ENCODE peak calls at places on chromosomes 16 and 17, in five cellular contexts. E is neuronal stem cell, U is IMR-90, Z is H1, W is mesenchymal stem cell. Q is an unnamed sample.

GRCh38 chr17:70098030-70098429 is 23.0 kb downstream of the KCNJ16 start:
- DNase-seq in E (no peak), U (no peak), Z (no peak), W (no peak), Q (no peak)

GRCh38 chr16:87692756-87693155 is 73.0 kb downstream of the KLHDC4 start:
- DNase-seq in E (no peak), U (no peak), Z (no peak), W (no peak), Q (no peak)

GRCh38 chr16:81574168-81574567 is 129.6 kb downstream of the CMIP start:
- DNase-seq in E (no peak), U (no peak), Z (no peak), W (no peak), Q (no peak)

GRCh38 chr17:1412185-1413110 is 12.4 kb upstream of the YWHAE start:
- DNase-seq in E (no peak), U (no peak), Z (no peak), W (no peak), Q (peak; percentile 28)

GRCh38 chr17:14098246-14098645 is 28.9 kb downstream of the COX10 start:
- DNase-seq in E (no peak), U (no peak), Z (no peak), W (peak; percentile 18), Q (peak; percentile 91)

GRCh38 chr16:61968242-61968978 is 67.8 kb downstream of the CDH8 start:
- DNase-seq in E (no peak), U (no peak), Z (no peak), W (no peak), Q (no peak)

GRCh38 chr16:46573008-46573833 is 48.0 kb downstream of the SHCBP1 start:
- DNase-seq in E (no peak), U (peak; percentile 52), Z (no peak), W (peak; percentile 75), Q (peak; percentile 89)

GRCh38 chr17:56690441-56691291 is 97.2 kb downstream of the NOG start:
- DNase-seq in E (no peak), U (no peak), Z (no peak), W (no peak), Q (peak; percentile 83)

GRCh38 chr16:10039220-10040096 is 142.8 kb downstream of the GRIN2A start:
- DNase-seq in E (peak; percentile 67), U (no peak), Z (no peak), W (peak; percentile 16), Q (no peak)

GRCh38 chr17:48470388-48471034 is 40.5 kb upstream of the SKAP1 start:
- DNase-seq in E (no peak), U (peak; percentile 62), Z (no peak), W (peak; percentile 78), Q (peak; percentile 65)

GRCh38 chr16:47523342-47524006 is 62.3 kb downstream of the PHKB start:
- DNase-seq in E (no peak), U (no peak), Z (no peak), W (no peak), Q (no peak)

GRCh38 chr17:40316571-40317344 is 7.8 kb downstream of the RARA start:
- DNase-seq in E (no peak), U (peak; percentile 75), Z (no peak), W (peak; percentile 86), Q (peak; percentile 68)

GRCh38 chr16:51067352-51067751 is 83.7 kb downstream of the SALL1 start:
- DNase-seq in E (no peak), U (no peak), Z (no peak), W (no peak), Q (no peak)

GRCh38 chr16:66386629-66387622 is 20.4 kb downstream of the CDH5 start:
- DNase-seq in E (no peak), U (no peak), Z (no peak), W (no peak), Q (no peak)

GRCh38 chr17:21373696-21374454 is 2.3 kb upstream of the KCNJ12 start:
- DNase-seq in E (no peak), U (no peak), Z (no peak), W (no peak), Q (no peak)

DNA sequence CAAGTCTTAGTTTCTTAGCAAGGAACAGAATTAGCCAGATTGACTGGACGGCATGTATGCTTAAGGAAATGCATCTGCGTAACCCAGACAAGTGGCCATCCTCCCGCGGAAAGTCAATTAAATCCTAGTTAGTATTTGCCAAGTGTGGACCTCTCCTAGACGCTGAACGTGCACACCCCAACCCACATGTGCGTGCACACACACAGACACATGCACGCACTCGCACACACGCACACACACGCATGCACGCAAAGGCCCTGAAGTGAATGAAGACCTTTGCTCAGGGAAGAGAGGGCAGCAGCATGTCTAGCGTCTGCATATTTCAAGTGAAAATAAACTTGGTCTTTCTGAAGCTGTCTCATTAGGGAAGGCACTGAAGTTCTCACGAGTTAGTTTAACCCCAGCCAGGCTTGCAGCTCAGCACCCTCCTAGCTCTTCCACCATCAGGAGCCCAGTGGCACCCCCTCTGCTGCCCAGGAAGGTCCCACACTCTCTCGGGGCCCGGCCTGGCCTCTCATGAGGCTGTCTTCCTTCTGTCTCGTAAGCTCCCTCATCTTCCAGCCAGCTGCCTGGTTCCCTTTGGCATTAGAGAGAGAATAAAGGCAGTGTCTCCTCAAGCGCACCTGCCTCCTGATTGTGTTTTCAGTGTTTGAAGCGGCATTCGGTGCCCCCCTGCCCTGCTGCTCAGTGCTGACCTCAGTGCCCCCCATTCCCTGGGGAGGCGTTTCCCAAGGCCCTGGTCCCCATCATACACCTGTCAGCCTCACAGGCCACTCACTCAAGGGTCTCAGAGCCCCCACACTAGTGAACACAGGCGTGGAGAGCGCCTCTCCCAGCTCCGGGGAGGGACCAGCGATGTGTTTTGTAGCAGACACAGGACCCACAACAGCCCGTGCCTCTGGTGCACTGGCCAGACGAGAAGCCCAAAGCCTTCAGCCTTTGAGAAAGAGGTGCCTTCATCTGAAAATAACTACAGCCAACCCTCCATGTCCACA is 52.2 kb upstream of the CHMP6 start:
- DNase-seq in E (no peak), U (no peak), Z (no peak), W (no peak), Q (no peak)
- H4K8ac ChIP-seq in E (no peak overlapping the region), U (no peak overlapping the region), Z (no peak overlapping the region), W (no peak overlapping the region), Q (no peak overlapping the region)

GRCh38 chr17:8393470-8394231 is 4.0 kb downstream of the RNF222 start:
- DNase-seq in E (no peak), U (peak; percentile 21), Z (no peak), W (no peak), Q (peak; percentile 94)
- H2AFZ ChIP-seq in E (no peak overlapping the region), U (peak overlapping the region; percentile 9), Z (no peak overlapping the region), W (no peak overlapping the region), Q (no peak overlapping the region)

DNA sequence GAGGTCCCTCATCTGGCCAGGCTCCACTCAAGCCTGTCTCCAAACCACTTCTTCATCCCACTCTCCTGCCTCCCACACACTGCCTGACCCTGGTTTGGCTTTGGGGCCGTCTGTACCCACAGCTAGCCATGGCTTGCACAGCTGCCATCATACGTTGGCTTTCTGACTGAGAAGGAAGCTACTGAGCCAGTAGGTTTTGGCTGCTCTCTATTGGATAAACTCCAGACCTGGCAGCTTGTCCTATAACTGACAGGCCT is 4.0 kb downstream of the MIF4GD start:
- DNase-seq in E (no peak), U (no peak), Z (no peak), W (no peak), Q (no peak)
- H3K36me3 ChIP-seq in E (peaks cover 26% of the 10 kb centered on the region), U (peaks cover 26% of the 10 kb centered on the region), Z (peaks cover 25% of the 10 kb centered on the region), W (peaks cover 40% of the 10 kb centered on the region), Q (peaks cover 25% of the 10 kb centered on the region)

GRCh38 chr17:5122586-5123342 is 6.9 kb downstream of the USP6 start:
- DNase-seq in E (peak; percentile 23), U (no peak), Z (no peak), W (peak; percentile 15), Q (no peak)
- H4K8ac ChIP-seq in E (peak overlapping the region; percentile 96), U (peak overlapping the region; percentile 27), Z (peak overlapping the region; percentile 80), W (peak overlapping the region; percentile 78), Q (peak overlapping the region; percentile 11)

GRCh38 chr17:8426094-8426720 is 9.5 kb upstream of the NDEL1 start:
- DNase-seq in E (no peak), U (no peak), Z (no peak), W (no peak), Q (no peak)

GRCh38 chr17:8435245-8436168 is at the start of gene NDEL1:
- DNase-seq in E (peak; percentile 97), U (peak; percentile 97), Z (peak; percentile 91), W (peak; percentile 97), Q (peak; percentile 97)

GRCh38 chr17:8426802-8427201 is 8.9 kb upstream of the NDEL1 start:
- DNase-seq in E (no peak), U (no peak), Z (no peak), W (no peak), Q (no peak)

GRCh38 chr17:8436169-8436932 is 667 bp downstream of the NDEL1 start:
- DNase-seq in E (peak; percentile 52), U (peak; percentile 56), Z (no peak), W (peak; percentile 71), Q (peak; percentile 46)

DNA sequence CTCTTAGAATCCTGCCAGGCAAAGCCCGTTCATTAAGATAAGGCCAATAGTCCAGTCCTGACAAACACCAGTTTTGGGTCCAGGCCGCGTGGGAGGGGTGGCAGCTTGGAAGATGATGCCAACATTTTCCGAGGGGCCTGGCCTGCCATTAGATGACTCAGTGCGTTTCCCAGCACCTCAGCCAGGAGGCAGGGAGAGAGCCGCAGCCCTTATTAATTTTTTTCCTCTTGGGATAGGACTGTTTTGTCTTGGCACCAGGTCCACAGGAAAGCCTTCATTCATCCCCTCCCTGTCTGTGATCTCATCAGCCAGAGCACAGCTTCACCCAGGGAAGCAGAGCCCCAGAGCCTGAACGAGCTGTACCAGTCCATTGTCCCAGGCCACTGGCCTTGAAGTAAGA is 4.7 kb upstream of the NDEL1 start:
- DNase-seq in E (no peak), U (peak; percentile 22), Z (no peak), W (no peak), Q (no peak)
- H2AFZ ChIP-seq in E (peak overlapping the region; percentile 36), U (peak overlapping the region; percentile 70), Z (peak overlapping the region; percentile 15), W (no peak overlapping the region), Q (no peak overlapping the region)

GRCh38 chr16:2093793-2094192 is 41.9 kb downstream of the PKD1 start:
- DNase-seq in E (no peak), U (no peak), Z (no peak), W (no peak), Q (no peak)
- H3K36me3 ChIP-seq in E (peaks cover 30% of the 10 kb centered on the region), U (peaks cover 74% of the 10 kb centered on the region), Z (no peaks in the 10 kb centered on the region), W (peaks cover 78% of the 10 kb centered on the region), Q (peaks cover 61% of the 10 kb centered on the region)